ENCODE peak calls at places on chromosomes 11 and 22, in eight cellular contexts. O is heart right ventricle; D is Peyer's patch; R is testis; G is A549; I is psoas muscle; X is tibial artery; S is CD4-positive, alpha-beta memory T cell. L is an unnamed sample. For H3K4me1, the result is how much of the 10 kb centered on the place peaks cover.

GRCh38 chr11:109864834-109865557 is 228.2 kb upstream of the ZC3H12C start:
- DNase-seq in S (no peak), X (no peak), O (no peak), I (no peak), G (no peak), D (no peak), R (no peak), L (no peak)

GRCh38 chr11:59145534-59145933 is 2.9 kb downstream of the FAM111A start:
- DNase-seq in S (no peak), X (no peak), I (no peak), O (no peak), D (no peak), R (no peak), G (no peak), L (no peak)

GRCh38 chr11:28464252-28464867 is 356.2 kb downstream of the METTL15 start:
- DNase-seq in G (no peak), I (no peak), S (no peak), D (no peak), O (no peak), X (no peak), R (no peak), L (no peak)

GRCh38 chr11:134714021-134714656 is 302.1 kb upstream of the B3GAT1 start:
- DNase-seq in O (no peak), I (no peak), G (no peak), X (no peak), D (no peak), S (no peak), R (no peak), L (no peak)

GRCh38 chr11:47607380-47607779 is 13.2 kb upstream of the C1QTNF4 start:
- DNase-seq in I (peak), R (peak), O (peak), G (no peak), S (no peak), D (no peak), X (peak), L (peak)

GRCh38 chr22:36258750-36259619 is 6.1 kb downstream of the APOL1 start:
- DNase-seq in X (no peak), R (peak), O (no peak), I (no peak), S (no peak), D (no peak), G (no peak), L (no peak)

GRCh38 chr11:15690326-15690725 is 575.6 kb downstream of the INSC start:
- DNase-seq in X (no peak), G (no peak), R (no peak), I (no peak), O (no peak), D (no peak), S (no peak), L (no peak)

GRCh38 chr22:39600491-39601179 is 30.1 kb downstream of the CACNA1I start:
- DNase-seq in X (no peak), S (no peak), G (no peak), I (no peak), D (no peak), O (no peak), R (no peak), L (no peak)

GRCh38 chr22:23392420-23393121 is 187.5 kb downstream of the IGLL1 start:
- DNase-seq in G (no peak), R (no peak), X (peak), D (no peak), S (no peak), I (no peak), O (no peak), L (no peak)

GRCh38 chr11:133408936-133409335 is 123.4 kb downstream of the OPCML start:
- DNase-seq in D (no peak), R (no peak), O (no peak), I (no peak), X (no peak), G (no peak), S (no peak), L (no peak)

GRCh38 chr11:62536301-62536957 is 10.2 kb downstream of the AHNAK start:
- DNase-seq in G (no peak), S (no peak), X (no peak), R (no peak), D (no peak), I (no peak), O (no peak), L (no peak)

GRCh38 chr11:5564259-5565019 is 16.1 kb upstream of the OR52H1 start:
- DNase-seq in I (no peak), O (no peak), S (no peak), G (no peak), D (no peak), X (no peak), R (no peak), L (no peak)

GRCh38 chr11:2825261-2825885 is 60.2 kb downstream of the CDKN1C start:
- DNase-seq in D (peak), O (peak), I (peak), S (no peak), X (peak), G (no peak), R (peak), L (peak)

GRCh38 chr11:12815931-12816494 is 141.8 kb downstream of the TEAD1 start:
- DNase-seq in I (no peak), X (no peak), R (no peak), D (no peak), S (no peak), O (no peak), G (no peak), L (no peak)
- H3K27ac ChIP-seq in I (peak), X (no peak), R (no peak), D (no peak), S (no peak), O (no peak), G (no peak), L (no peak)

DNA sequence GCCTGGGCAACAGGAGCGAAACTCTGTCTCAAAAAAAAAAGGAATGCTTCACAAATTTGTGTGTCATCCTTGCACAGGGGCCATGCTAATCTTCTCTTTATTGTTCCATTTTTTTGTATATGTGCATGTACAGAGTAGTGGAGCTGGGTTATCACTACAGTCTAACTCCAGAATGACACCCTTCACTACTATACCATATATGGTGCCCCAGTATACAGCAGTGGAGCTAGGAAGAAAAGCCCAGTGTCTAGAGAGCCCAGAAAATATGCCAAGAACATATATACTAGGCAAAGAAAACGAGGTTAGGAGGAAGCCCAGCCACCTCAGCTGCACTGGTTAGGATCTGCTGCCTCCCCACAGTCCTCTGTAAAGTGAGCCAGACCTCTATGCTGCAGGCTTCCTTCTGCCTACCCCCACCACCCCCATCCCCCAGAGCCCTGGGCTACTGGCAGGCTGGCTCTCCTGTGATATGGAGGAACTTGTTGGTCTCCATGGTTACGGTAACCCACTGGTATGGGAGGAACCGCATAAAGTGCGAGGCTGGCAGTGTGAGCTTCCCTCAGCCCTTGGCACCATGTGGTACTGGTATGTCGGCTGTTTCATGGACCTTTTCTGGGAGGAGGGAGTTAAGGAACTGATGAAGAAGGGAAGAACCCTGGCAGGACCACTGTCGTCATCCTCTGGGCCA is 34.3 kb downstream of the RCOR2 start:
- DNase-seq in G (no peak), S (no peak), X (no peak), D (no peak), O (peak), R (peak), I (peak), L (no peak)
- H3K4me3 ChIP-seq in G (no peak), S (no peak), X (no peak), D (no peak), O (no peak), R (no peak), I (no peak), L (no peak)

GRCh38 chr22:46084376-46084775 is 66.0 kb upstream of the PPARA start:
- DNase-seq in X (no peak), O (no peak), R (peak), D (no peak), I (no peak), S (no peak), G (no peak), L (no peak)
- H3K4me1 ChIP-seq in X (half or more), O (half or more), R (half or more), D (under half), I (half or more), S (under half), G (half or more), L (half or more)

GRCh38 chr11:13118194-13118593 is 109.1 kb downstream of the RASSF10 start:
- DNase-seq in G (peak), X (no peak), I (no peak), O (no peak), S (no peak), R (no peak), D (no peak), L (no peak)

GRCh38 chr11:13118691-13119090 is 109.6 kb downstream of the RASSF10 start:
- DNase-seq in G (no peak), O (no peak), I (no peak), S (no peak), D (no peak), R (no peak), X (no peak), L (no peak)

GRCh38 chr11:13119928-13120520 is 110.9 kb downstream of the RASSF10 start:
- DNase-seq in G (no peak), D (no peak), S (no peak), R (no peak), O (no peak), I (no peak), X (no peak), L (no peak)

GRCh38 chr11:13119361-13119760 is 110.2 kb downstream of the RASSF10 start:
- DNase-seq in X (no peak), S (no peak), O (no peak), R (no peak), D (no peak), I (no peak), G (no peak), L (no peak)

GRCh38 chr11:13120691-13121090 is 111.6 kb downstream of the RASSF10 start:
- DNase-seq in S (no peak), O (no peak), X (no peak), D (no peak), R (no peak), I (no peak), G (no peak), L (no peak)
- H3K27ac ChIP-seq in S (no peak), O (no peak), X (no peak), D (no peak), R (no peak), I (no peak), G (peak), L (no peak)

DNA sequence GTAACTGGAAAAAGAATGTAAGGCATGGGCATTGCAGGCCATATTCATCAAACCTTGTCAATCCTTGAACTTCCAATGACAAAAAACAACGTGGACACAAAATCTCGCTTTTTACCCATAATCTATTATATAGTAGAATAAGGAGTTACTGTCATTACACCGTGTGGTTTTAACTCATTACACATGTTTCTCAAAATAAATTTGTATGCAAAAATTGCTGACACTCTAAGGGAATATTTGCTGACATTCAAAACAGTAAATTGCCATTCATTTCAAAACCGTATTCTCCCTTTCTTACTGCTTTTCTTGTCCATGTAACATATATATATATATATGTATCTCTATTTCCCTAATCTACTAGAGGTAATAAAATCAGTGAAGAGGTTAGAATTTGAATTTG is 33.4 kb downstream of the CDON start:
- DNase-seq in S (no peak), X (no peak), G (no peak), D (no peak), O (no peak), I (no peak), R (no peak), L (no peak)
- H3K4me3 ChIP-seq in S (no peak), X (no peak), G (no peak), D (no peak), O (no peak), I (no peak), R (no peak), L (no peak)

GRCh38 chr11:66626382-66626781 is 10.0 kb downstream of the RBM14 start:
- DNase-seq in S (no peak), R (no peak), I (no peak), G (no peak), X (no peak), O (no peak), D (no peak), L (no peak)

GRCh38 chr11:66625752-66626149 is 9.3 kb downstream of the RBM14 start:
- DNase-seq in R (no peak), D (no peak), S (no peak), O (no peak), G (no peak), X (no peak), I (no peak), L (no peak)

GRCh38 chr11:66626926-66627325 is 10.5 kb downstream of the RBM14 start:
- DNase-seq in S (no peak), R (no peak), O (no peak), D (no peak), G (no peak), X (no peak), I (no peak), L (no peak)

GRCh38 chr11:66624450-66624849 is 8.0 kb downstream of the RBM14 start:
- DNase-seq in R (no peak), D (no peak), X (no peak), O (no peak), G (no peak), S (no peak), I (no peak), L (no peak)

DNA sequence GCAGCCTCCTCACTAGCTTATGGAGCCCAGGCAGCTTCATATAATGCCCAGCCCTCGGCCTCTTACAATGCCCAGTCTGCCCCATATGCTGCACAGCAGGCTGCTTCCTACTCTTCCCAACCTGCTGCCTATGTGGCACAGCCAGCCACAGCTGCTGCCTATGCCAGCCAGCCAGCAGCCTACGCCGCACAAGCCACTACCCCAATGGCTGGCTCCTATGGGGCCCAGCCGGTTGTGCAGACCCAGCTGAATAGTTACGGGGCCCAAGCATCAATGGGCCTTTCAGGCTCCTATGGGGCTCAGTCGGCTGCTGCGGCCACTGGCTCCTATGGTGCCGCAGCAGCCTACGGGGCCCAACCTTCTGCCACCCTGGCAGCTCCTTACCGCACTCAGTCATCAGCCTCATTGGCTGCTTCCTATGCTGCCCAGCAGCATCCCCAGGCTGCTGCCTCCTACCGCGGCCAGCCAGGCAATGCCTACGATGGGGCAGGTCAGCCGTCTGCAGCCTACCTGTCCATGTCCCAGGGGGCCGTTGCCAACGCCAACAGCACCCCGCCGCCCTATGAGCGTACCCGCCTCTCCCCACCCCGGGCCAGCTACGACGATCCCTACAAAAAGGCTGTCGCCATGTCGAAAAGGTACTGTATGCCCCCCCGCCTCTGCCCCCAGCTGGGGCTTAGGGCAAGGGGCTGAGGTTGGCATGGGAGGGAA is 8.8 kb downstream of the RBM14 start:
- DNase-seq in O (no peak), D (no peak), G (no peak), I (no peak), R (no peak), X (no peak), S (no peak), L (no peak)
- H3K4me1 ChIP-seq in O (under half), D (under half), G (under half), I (under half), R (under half), X (under half), S (half or more), L (under half)

DNA sequence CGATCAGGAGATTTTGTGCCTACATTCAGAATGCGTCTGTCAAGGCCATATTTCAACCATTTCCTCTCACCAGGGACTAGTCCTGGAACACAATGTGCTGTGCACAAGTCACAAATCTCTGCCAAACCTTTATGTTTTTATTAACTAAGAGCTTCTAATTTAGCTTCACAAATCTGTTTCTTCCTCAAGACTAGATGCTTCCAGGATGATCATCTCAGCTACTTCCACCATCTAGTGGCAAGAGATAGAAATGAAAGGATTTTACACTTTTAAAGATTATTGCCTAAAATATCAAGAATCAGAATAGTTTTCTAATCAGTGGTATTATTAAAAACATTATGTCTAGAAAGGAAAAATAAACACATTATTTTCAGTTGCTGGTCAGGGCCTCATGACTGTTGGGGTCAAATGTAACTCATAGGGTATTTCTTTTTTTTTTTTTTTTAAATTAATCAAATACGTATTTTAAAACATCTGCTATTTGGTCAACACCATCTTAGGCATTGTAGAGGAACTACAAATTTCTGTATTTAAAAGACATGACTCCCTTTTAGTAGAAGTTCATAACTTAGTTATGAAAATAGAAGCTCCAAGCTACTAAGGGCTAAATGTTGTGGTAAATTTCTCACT is 1102.6 kb downstream of the DLG2 start:
- DNase-seq in I (no peak), S (no peak), X (no peak), O (no peak), R (peak), D (no peak), G (peak), L (no peak)
- H3K27ac ChIP-seq in I (no peak), S (no peak), X (no peak), O (no peak), R (peak), D (no peak), G (no peak), L (no peak)

DNA sequence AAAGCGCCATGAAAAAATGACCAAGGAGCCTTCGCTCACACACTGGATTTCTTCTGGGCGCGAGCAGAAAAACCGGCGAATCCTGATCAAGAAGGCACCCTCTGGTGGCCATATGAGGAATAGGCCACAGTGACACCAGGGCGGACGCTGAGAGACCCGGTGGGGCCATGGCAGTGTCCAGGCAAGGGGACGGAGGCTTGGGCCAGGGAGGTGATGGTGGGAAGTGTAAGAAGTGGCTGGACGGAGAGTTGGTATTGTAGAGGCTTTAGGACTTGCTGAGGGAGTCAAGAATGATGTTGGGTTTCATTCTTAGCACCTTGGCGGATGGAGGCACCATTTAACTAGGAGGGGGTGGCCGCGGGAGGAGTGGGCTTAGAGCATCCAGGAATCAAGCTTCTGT is 16.9 kb upstream of the RAC2 start:
- DNase-seq in G (peak), O (peak), X (no peak), S (peak), I (no peak), D (peak), R (peak), L (no peak)
- H3K4me3 ChIP-seq in G (no peak), O (no peak), X (no peak), S (no peak), I (no peak), D (no peak), R (no peak), L (no peak)

GRCh38 chr22:46031561-46031960 is 54.6 kb upstream of the WNT7B start:
- DNase-seq in R (no peak), D (no peak), I (no peak), X (peak), O (no peak), G (no peak), S (no peak), L (no peak)
- H3K4me1 ChIP-seq in R (under half), D (under half), I (under half), X (under half), O (under half), G (under half), S (under half), L (under half)

L was measured in suprapubic skin.